ENCODE peak calls at places on chromosomes 3 and 15, in four cellular contexts. Q, S, T and K are unnamed samples. For H3K4me1, the result is how much of the 10 kb centered on the place peaks cover.

GRCh38 chr3:50649451-50649931 is 25.2 kb upstream of the DOCK3 start:
- DNase-seq in Q (no peak), T (no peak), S (no peak), K (no peak)

GRCh38 chr3:8110966-8111798 is 390.4 kb upstream of the LMCD1 start:
- DNase-seq in T (peak), S (peak), Q (no peak), K (peak)

GRCh38 chr3:177196473-177197040 is 725 bp downstream of the TBL1XR1 start:
- DNase-seq in T (no peak), Q (peak), S (peak), K (peak)

GRCh38 chr3:149909923-149910322 is 60.8 kb downstream of the PFN2 start:
- DNase-seq in S (no peak), Q (no peak), T (no peak), K (no peak)

GRCh38 chr3:31399270-31399669 is 133.5 kb upstream of the STT3B start:
- DNase-seq in Q (no peak), S (no peak), T (no peak), K (no peak)

GRCh38 chr3:195197764-195198423 is 73.1 kb downstream of the XXYLT1 start:
- DNase-seq in S (peak), Q (no peak), T (peak), K (peak)

GRCh38 chr3:154933581-154933980 is 146.5 kb upstream of the MME start:
- DNase-seq in Q (no peak), S (no peak), T (no peak), K (no peak)

GRCh38 chr3:30795176-30795575 is 99.3 kb downstream of the GADL1 start:
- DNase-seq in S (no peak), T (no peak), Q (no peak), K (no peak)

GRCh38 chr3:64639022-64639421 is 48.8 kb downstream of the ADAMTS9 start:
- DNase-seq in Q (no peak), T (no peak), S (no peak), K (no peak)

GRCh38 chr3:130411310-130411709 is 65.8 kb downstream of the COL6A5 start:
- DNase-seq in T (no peak), S (no peak), Q (no peak), K (no peak)

GRCh38 chr3:51395493-51396213 is 4.6 kb downstream of the RBM15B start:
- DNase-seq in Q (no peak), S (no peak), T (peak), K (no peak)

GRCh38 chr15:26767169-26767670 is 5.6 kb downstream of the GABRB3 start:
- DNase-seq in Q (no peak), T (no peak), S (no peak), K (no peak)

GRCh38 chr3:123188058-123188457 is 13.7 kb upstream of the SEC22A start:
- DNase-seq in S (no peak), T (no peak), Q (no peak), K (no peak)

GRCh38 chr3:190094201-190094718 is 26.4 kb downstream of the P3H2 start:
- DNase-seq in Q (no peak), T (no peak), S (no peak), K (no peak)

GRCh38 chr3:119279101-119279554 is 15.1 kb upstream of the ARHGAP31 start:
- DNase-seq in Q (peak), S (no peak), T (peak), K (no peak)

GRCh38 chr3:187906922-187907321 is 161.7 kb upstream of the BCL6 start:
- DNase-seq in T (no peak), Q (no peak), S (no peak), K (no peak)

GRCh38 chr3:165642761-165643432 is 194.3 kb downstream of the BCHE start:
- DNase-seq in Q (no peak), T (no peak), S (peak), K (peak)

GRCh38 chr3:181326637-181327223 is 337.2 kb upstream of the DNAJC19 start:
- DNase-seq in T (no peak), Q (no peak), S (peak), K (no peak)

GRCh38 chr3:195001261-195001660 is 269.7 kb downstream of the XXYLT1 start:
- DNase-seq in T (no peak), Q (peak), S (no peak), K (peak)

GRCh38 chr3:83928391-83928790 is 1030.4 kb upstream of the CADM2 start:
- DNase-seq in S (peak), T (no peak), Q (no peak), K (no peak)

GRCh38 chr15:59347915-59348314 is 24.8 kb downstream of the MYO1E start:
- DNase-seq in T (no peak), S (no peak), Q (no peak), K (no peak)

GRCh38 chr15:59352189-59352588 is 20.5 kb downstream of the MYO1E start:
- DNase-seq in T (no peak), Q (no peak), S (no peak), K (no peak)

GRCh38 chr15:59352683-59353082 is 20.0 kb downstream of the MYO1E start:
- DNase-seq in T (no peak), S (no peak), Q (no peak), K (no peak)

GRCh38 chr15:59350421-59350732 is 22.3 kb downstream of the MYO1E start:
- DNase-seq in Q (no peak), S (no peak), T (no peak), K (no peak)

DNA sequence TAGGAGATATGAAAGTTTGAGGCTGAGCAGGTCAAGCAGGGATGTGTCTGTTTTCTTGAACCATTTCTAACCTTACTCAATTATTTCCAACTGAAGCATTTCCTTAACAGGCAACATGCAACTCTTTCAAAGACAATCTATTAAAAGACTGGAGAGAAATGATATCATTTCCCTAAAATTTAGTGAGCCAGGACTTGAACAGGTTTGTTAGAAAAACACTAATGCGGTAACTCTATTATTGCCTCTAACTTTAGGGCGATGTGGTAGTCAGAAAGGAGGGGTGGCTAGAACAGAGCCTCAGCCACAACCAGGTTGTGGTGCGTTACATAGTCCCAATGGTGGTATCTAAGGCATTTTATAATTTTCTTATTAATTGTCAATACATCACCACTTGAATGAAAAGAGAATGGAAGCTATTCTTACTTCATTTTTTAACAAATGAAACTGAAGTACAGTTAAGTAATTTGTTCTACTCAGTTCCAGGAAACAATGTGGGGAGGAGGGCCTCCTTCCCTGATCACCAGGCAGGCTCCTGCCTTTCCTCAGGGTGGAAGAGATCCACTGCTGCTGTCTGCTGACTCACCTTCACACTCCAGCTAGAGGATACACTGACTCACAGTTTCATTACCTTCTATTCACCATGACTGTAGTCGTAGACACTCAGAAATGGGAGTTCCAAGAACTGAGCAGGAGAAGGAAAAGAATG is 22.8 kb downstream of the MYO1E start:
- DNase-seq in S (peak), T (no peak), Q (no peak), K (no peak)
- TF ChIP-seq CTCF in S (no peak), T (no peak), Q (no peak), K (no peak)

GRCh38 chr15:92903588-92903955 is 3.4 kb downstream of the CHD2 start:
- DNase-seq in Q (no peak), T (no peak), S (no peak), K (no peak)
- H3K4me1 ChIP-seq in Q (under half), T (half or more), S (under half), K (half or more)

DNA sequence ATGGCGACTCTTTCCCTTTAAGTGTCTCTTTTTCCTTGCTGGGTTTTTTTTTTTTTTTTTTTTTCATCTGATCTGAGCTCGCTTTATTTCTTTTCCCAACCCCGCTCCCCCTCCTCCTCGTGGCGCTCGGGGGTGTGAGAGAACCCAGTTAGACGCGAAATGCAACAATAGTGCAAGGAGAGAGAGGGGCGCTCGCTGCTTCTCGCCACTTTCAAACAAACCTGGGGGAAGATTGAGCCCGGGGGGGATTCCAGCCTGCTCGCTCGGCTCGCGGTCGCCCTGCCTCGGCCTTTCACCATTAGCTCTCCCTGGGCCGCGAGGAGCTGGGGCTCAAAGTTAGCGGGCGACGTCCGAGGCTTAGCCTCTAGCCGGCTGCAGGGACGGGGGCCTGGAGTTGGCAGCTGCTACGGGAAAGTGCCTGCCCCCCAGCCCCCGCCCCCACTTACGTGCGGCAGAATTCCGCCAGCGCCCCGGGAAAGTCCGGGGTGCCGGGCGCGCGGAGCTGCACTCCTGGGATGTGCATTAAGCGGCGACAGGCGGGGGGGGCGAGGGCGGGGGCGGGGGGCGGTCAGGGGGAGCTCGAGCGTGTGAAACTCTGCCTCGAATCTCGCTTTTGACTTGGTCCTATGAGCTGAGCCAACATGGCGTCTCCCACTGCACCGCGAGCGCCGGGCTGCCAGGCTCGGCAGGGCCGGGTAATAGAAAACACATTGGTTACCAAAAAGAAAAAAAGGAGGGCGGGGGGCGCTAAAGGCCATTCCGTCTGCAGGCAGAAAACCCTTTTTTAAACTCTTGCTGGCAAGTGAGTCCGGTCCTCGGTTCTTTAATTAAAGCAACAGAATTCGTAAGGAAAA is 10.3 kb downstream of the NR2F2 start:
- DNase-seq in S (peak), T (peak), Q (peak), K (peak)
- H3K4me3 ChIP-seq in S (peak), T (peak), Q (peak), K (peak)

DNA sequence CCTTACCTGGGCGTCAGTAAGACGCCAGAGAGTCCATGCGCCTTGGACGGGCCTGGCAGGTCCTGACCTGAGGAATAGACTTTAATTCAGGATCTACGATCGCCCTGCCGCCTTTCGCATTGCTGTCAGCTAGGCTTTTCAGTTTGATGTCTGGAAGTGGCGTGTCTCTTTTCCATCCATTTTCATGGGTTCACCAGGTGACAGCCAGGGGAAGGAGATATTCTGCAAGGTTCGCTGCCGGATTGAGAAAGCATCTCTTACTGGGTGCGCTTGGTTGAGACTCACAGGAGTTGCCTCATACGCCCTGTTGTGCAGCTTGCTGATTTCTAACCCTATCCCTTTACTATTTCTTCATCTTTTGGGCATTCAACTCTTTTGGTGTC is 7.4 kb downstream of the EPHA3 start:
- DNase-seq in S (no peak), Q (no peak), T (no peak), K (no peak)
- TF ChIP-seq CTCF in S (peak), Q (peak), T (no peak), K (no peak)

GRCh38 chr3:143978263-143978631 is 6.6 kb downstream of the DIPK2A start:
- DNase-seq in Q (no peak), S (no peak), T (no peak), K (no peak)
- H3K4me1 ChIP-seq in Q (under half), S (under half), T (half or more), K (under half)

DNA sequence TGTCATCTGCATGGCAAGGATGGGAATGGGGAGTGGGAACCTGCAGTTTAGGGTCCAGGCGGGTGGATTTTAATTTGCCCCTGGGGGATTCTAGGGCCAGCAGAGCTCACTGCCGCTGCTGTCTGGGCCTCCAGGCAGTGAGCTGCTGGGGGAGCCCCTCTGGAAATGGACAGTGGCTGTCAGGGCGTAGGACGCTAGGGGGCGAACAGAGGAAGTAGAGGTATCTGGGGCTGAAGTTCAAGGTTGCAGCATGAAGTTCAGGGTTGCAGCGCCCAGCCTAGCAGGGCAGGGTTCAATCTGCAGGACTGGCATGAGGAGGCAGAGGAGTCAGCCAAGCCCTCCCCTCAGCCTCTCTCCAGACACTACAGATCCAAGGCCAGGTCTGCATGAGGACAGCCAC is 49.5 kb downstream of the APBA2 start:
- DNase-seq in S (no peak), T (peak), Q (peak), K (no peak)
- H3K4me3 ChIP-seq in S (no peak), T (no peak), Q (no peak), K (no peak)

DNA sequence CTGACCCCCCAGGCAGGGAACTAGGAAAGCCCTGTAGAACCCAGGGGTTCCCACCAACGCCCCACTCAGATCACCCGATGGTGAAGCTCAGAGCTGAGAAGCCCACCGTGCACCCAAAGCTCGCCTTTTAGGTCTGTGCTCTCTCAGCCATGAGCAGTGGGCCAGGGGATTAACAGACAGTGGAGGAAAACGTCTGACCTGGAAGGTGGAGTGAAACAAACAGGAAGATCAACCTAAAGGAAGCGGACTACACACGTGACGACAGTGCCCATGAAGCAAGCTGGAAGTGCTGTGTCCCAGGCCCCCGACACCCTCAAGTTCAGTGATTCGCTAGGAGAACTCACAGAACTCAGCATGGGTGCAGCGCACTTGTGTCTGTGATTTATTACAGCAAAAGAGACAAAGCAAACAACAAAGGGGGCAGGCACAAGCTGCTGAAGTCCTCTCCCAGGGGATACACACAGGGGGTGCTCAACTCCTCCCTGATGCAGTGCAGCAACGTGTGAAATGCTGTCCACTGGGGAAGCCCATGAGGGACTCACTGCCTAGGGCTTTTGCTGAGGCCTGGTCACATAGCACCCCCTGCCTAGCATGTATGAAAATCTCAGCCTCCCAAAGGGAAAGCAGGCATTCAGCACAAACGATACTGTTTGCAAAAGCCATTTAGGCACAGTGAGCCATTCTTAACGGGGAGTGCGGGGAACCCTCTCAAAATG is 43.5 kb downstream of the CFAP92 start:
- DNase-seq in T (no peak), Q (no peak), S (peak), K (no peak)
- TF ChIP-seq CTCF in T (no peak), Q (no peak), S (peak), K (no peak)

DNA sequence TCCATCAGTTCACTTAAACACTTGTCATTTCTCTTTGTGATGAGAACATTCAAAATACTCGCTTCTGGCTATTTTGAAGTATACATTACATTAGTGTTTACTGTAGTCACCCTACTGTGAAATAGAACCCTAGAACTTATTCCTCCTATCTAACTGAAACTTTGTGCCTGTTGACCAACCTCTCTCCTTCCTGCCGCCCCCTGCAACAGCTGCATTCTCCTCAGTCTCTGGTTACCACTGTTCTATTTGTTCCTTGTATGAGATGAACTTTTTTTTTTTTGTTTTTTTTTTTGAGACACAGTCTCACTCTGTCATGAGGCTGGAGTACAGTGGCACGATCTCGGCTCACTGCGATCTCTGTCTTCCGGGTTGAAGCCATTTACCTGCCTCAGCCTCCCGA is 2.9 kb downstream of the RAD51 start:
- DNase-seq in Q (no peak), T (no peak), S (no peak), K (no peak)
- H3K4me1 ChIP-seq in Q (under half), T (under half), S (under half), K (under half)